ENCODE peak calls at places on chromosomes 2 and 18, in eight cellular contexts. L is heart left ventricle, E is thoracic aorta, A is H1, K is adrenal gland, G is fibroblast of mammary gland, F is GM12878, S is upper lobe of right lung. V is an unnamed sample.

GRCh38 chr2:216698895-216699294 is 3.5 kb upstream of the IGFBP5 start:
- DNase-seq in L (no peak), E (no peak), A (no peak), K (no peak), G (peak), F (no peak), S (no peak), V (peak)

GRCh38 chr2:196170202-196170680 is 1.1 kb downstream of the STK17B start:
- DNase-seq in L (no peak), E (no peak), A (no peak), K (peak), G (peak), F (no peak), S (no peak), V (peak)

GRCh38 chr18:70338890-70339289 is 50.0 kb downstream of the SOCS6 start:
- DNase-seq in L (no peak), E (no peak), A (no peak), K (no peak), G (no peak), F (no peak), S (no peak), V (no peak)

GRCh38 chr18:80037300-80037699 is 3.1 kb downstream of the RBFA start:
- DNase-seq in L (no peak), E (no peak), A (no peak), K (no peak), G (no peak), F (no peak), S (no peak), V (no peak)

GRCh38 chr2:98606431-98606830 is 1.9 kb downstream of the COA5 start:
- DNase-seq in L (no peak), E (no peak), A (no peak), K (no peak), G (no peak), F (no peak), S (no peak), V (no peak)

GRCh38 chr2:1613078-1613445 is 131.3 kb downstream of the PXDN start:
- DNase-seq in L (no peak), E (no peak), A (no peak), K (no peak), G (no peak), F (no peak), S (peak), V (no peak)

GRCh38 chr2:205439621-205440020 is 242.7 kb upstream of the NRP2 start:
- DNase-seq in L (no peak), E (no peak), A (no peak), K (no peak), G (no peak), F (no peak), S (no peak), V (no peak)

GRCh38 chr2:7024261-7024660 is 107.0 kb downstream of the RNF144A start:
- DNase-seq in L (no peak), E (no peak), A (no peak), K (no peak), G (no peak), F (no peak), S (no peak), V (no peak)

DNA sequence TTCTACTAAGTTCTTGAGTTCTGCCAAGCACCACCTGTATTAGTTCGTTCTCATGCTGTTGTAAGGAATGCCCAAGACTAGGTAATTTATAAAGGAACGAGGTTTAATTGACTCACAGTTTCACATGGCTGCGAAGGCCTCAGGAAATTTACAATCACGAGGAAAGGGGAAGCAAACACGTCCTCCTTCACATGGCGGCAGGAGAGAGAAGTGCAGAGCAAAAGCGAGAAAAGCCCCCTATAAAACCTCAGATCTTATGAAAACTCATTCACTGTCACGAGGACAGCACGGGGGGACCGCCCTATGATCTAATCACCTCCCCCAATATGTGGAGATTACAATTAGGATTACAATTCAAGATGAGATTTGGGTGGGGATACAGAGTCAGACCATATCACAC is 47.8 kb upstream of the YWHAQ start:
- DNase-seq in L (no peak), E (no peak), A (no peak), K (no peak), G (no peak), F (no peak), S (no peak), V (no peak)
- TF ChIP-seq CTCF in L (no peak), E (no peak), A (no peak), K (no peak), G (no peak), F (no peak), S (no peak), V (no peak)

GRCh38 chr2:120514521-120514920 is 168.6 kb downstream of the INHBB start:
- DNase-seq in L (no peak), E (no peak), A (no peak), K (no peak), G (no peak), F (no peak), S (no peak), V (no peak)
- TF ChIP-seq CTCF in L (no peak), E (no peak), A (no peak), K (no peak), G (no peak), F (no peak), S (no peak), V (no peak)

GRCh38 chr2:79862756-79863155 is 349.9 kb downstream of the CTNNA2 start:
- DNase-seq in L (no peak), E (no peak), A (no peak), K (no peak), G (no peak), F (no peak), S (no peak), V (no peak)

GRCh38 chr2:79861059-79861374 is 348.2 kb downstream of the CTNNA2 start:
- DNase-seq in L (no peak), E (no peak), A (no peak), K (no peak), G (no peak), F (no peak), S (no peak), V (no peak)

GRCh38 chr2:79855264-79856006 is 342.6 kb downstream of the CTNNA2 start:
- DNase-seq in L (no peak), E (no peak), A (peak), K (no peak), G (peak), F (no peak), S (no peak), V (peak)

GRCh38 chr2:79857888-79858287 is 345.0 kb downstream of the CTNNA2 start:
- DNase-seq in L (no peak), E (no peak), A (no peak), K (no peak), G (no peak), F (no peak), S (no peak), V (no peak)

DNA sequence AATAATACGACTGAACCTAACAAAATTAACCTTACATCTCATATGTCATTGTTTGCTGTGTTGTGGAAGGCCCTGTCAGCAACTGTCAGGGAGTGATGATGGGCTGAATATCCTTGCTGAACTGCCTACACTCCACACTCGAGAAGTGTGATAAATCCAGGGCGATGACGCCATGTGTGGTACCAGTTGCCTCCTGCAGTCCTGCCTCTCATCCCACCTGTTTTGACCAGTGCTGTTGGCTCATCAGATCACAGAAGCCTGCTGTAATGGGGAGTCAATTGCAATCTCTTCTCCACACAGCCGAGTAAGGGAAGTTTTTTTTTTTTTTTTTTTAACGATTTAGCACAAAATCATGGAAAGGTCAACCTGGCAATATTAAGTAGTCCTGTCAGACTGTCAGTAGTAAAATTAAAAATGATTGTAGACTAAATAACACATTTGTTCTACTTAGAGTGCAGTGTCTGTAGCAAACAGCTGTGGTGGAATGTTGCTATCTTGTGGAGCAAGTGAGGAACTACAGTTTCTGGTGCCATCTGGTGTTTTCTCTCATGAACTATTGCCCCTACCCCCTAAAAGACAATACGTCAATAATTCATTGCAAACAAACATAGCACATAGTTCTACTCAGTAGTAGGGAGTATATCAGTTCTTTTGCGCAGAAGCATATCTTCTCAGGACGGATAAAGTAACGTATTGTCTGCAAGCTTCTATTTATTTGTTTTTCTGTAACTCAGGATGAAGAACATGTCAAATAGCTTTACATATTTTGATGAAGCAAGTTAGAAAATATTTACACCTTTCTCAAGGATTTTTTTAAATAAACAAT is 347.6 kb downstream of the CTNNA2 start:
- DNase-seq in L (no peak), E (no peak), A (no peak), K (no peak), G (peak), F (no peak), S (no peak), V (peak)
- TF ChIP-seq CTCF in L (no peak), E (no peak), A (no peak), K (peak), G (peak), F (no peak), S (peak), V (peak)

GRCh38 chr2:59932341-59932740 is 621.1 kb downstream of the BCL11A start:
- DNase-seq in L (no peak), E (no peak), A (peak), K (no peak), G (no peak), F (no peak), S (no peak), V (no peak)
- TF ChIP-seq CTCF in L (no peak), E (no peak), A (peak), K (no peak), G (no peak), F (no peak), S (no peak), V (no peak)

DNA sequence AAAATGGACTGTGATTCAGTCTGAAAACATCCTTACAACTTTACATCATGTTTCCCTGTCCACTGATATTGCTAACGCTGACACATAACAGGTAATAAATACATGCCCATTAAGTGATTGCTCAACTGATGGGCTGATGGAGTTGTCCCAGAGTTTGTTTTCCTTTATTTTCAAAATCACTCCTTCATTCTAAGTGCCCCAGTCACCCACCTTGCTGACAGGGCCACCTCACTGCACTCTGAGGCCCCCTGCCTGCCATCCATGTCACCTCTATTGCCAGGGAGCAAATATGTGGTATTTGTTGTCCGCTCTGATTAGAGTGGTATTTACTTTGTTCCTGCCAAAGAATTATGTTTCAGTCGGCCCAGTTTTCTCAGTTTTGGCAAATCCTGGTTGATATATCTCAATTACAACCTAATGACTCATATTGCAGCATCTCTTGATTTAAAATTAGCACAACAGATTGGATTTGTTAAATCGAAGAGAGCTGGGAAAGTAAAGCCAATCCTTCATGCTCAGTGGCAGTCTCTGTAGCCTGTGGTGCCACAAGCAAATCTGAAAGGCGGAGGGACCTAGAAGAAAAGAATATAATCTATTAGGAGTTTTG is 105.1 kb downstream of the RDH14 start:
- DNase-seq in L (no peak), E (no peak), A (peak), K (no peak), G (peak), F (no peak), S (no peak), V (no peak)
- TF ChIP-seq CTCF in L (peak), E (peak), A (peak), K (peak), G (peak), F (no peak), S (peak), V (peak)

GRCh38 chr2:187580462-187581124 is 26.4 kb upstream of the TFPI start:
- DNase-seq in L (no peak), E (no peak), A (no peak), K (no peak), G (peak), F (no peak), S (no peak), V (peak)
- TF ChIP-seq CTCF in L (peak), E (peak), A (no peak), K (peak), G (peak), F (peak), S (peak), V (peak)

GRCh38 chr2:218381916-218382366 is at the start of gene SLC11A1:
- DNase-seq in L (peak), E (no peak), A (no peak), K (peak), G (no peak), F (no peak), S (peak), V (no peak)
- TF ChIP-seq CTCF in L (no peak), E (no peak), A (no peak), K (no peak), G (no peak), F (no peak), S (no peak), V (no peak)

GRCh38 chr2:57959380-57959779 is 87.2 kb upstream of the VRK2 start:
- DNase-seq in L (no peak), E (no peak), A (no peak), K (no peak), G (no peak), F (no peak), S (no peak), V (no peak)
- TF ChIP-seq CTCF in L (no peak), E (no peak), A (no peak), K (no peak), G (no peak), F (no peak), S (no peak), V (no peak)